ENCODE peak calls at places on chromosomes 13 and 19, in nine cellular contexts. R, N, O, I, G, S, W, M and D are unnamed samples.

GRCh38 chr19:9936151-9937000 is at the start of gene OLFM2:
- DNase-seq in R (peak; percentile 40), N (no peak), W (no peak), I (no peak), S (no peak), O (no peak), G (no peak), M (peak; percentile 69), D (peak; percentile 80)

GRCh38 chr19:518292-519231 is 11.3 kb downstream of the TPGS1 start:
- DNase-seq in I (no peak), M (no peak), W (no peak), N (no peak), R (peak; percentile 23), O (no peak), S (no peak), G (no peak), D (no peak)

GRCh38 chr13:49996951-49997895 is at the start of gene TRIM13:
- DNase-seq in S (peak; percentile 93), R (peak; percentile 88), O (peak; percentile 90), W (peak; percentile 82), I (peak; percentile 79), G (peak; percentile 65), N (peak; percentile 97), M (peak; percentile 90), D (peak; percentile 92)

GRCh38 chr13:97912139-97912535 is 41.3 kb upstream of the IPO5 start:
- DNase-seq in M (no peak), S (no peak), O (no peak), W (no peak), R (no peak), I (no peak), G (no peak), N (no peak), D (no peak)

GRCh38 chr13:114147803-114148520 is 15.5 kb upstream of the RASA3 start:
- DNase-seq in S (no peak), G (no peak), M (no peak), R (no peak), O (no peak), W (no peak), N (no peak), I (no peak), D (no peak)

GRCh38 chr13:79803939-79804487 is 323.1 kb downstream of the NDFIP2 start:
- DNase-seq in N (no peak), M (no peak), W (no peak), O (no peak), R (no peak), S (no peak), I (no peak), G (no peak), D (no peak)

GRCh38 chr13:45879666-45880065 is 28.1 kb upstream of the SIAH3 start:
- DNase-seq in R (peak; percentile 70), I (peak; percentile 41), S (peak; percentile 73), W (peak; percentile 84), N (no peak), G (no peak), M (no peak), O (no peak), D (no peak)

GRCh38 chr13:26168276-26168814 is 53.8 kb downstream of the RNF6 start:
- DNase-seq in I (no peak), S (no peak), G (no peak), W (no peak), M (no peak), O (no peak), N (no peak), R (no peak), D (no peak)

GRCh38 chr13:31765441-31765840 is 26.1 kb downstream of the RXFP2 start:
- DNase-seq in G (peak; percentile 55), M (no peak), N (no peak), O (no peak), W (no peak), S (no peak), I (no peak), R (no peak), D (no peak)

GRCh38 chr13:98537740-98538139 is 39.2 kb downstream of the STK24 start:
- DNase-seq in O (no peak), S (no peak), W (no peak), R (no peak), N (no peak), I (no peak), G (no peak), M (no peak), D (no peak)

GRCh38 chr19:55620410-55620809 is 4.0 kb downstream of the ZNF784 start:
- DNase-seq in O (no peak), N (no peak), G (no peak), I (no peak), M (no peak), W (no peak), R (no peak), S (no peak), D (no peak)

GRCh38 chr19:55619264-55619663 is 5.1 kb downstream of the ZNF784 start:
- DNase-seq in W (no peak), N (no peak), R (no peak), M (no peak), S (no peak), I (no peak), G (no peak), O (no peak), D (no peak)

GRCh38 chr19:55617426-55617825 is 6.9 kb downstream of the ZNF784 start:
- DNase-seq in N (no peak), M (no peak), W (no peak), R (no peak), I (no peak), O (no peak), S (no peak), G (no peak), D (no peak)

GRCh38 chr19:55616395-55616875 is 7.9 kb downstream of the ZNF784 start:
- DNase-seq in W (no peak), R (no peak), O (no peak), S (no peak), G (no peak), I (no peak), M (no peak), N (no peak), D (no peak)

DNA sequence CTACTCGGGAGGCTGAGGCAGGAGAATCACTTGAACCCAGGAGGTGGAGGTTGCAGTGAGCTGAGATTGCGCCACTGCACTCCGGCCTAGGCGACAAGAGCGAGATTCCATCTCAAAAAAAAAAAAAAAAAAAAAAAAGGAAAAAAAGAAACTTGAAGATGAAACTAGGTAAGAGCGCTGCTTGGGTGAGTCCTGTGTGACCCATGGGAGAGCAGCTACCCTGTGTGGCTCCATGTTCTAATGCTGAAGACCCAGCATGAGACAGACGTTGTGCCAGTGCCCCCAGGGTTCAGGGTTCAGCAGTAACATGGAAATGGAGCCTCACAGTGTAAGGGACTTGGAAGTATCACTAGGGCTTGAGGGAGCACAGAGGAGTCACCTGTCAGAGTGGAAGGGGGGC is 5.9 kb downstream of the ZNF784 start:
- DNase-seq in G (no peak), W (no peak), M (no peak), R (no peak), S (no peak), I (no peak), N (no peak), O (no peak), D (no peak)
- H3K27ac ChIP-seq in G (no peak overlapping the region), W (no peak overlapping the region), M (no peak overlapping the region), R (peak overlapping the region; percentile 50), S (no peak overlapping the region), I (no peak overlapping the region), N (no peak overlapping the region), O (peak overlapping the region; percentile 79), D (no peak overlapping the region)

GRCh38 chr13:48486362-48486761 is 46.5 kb downstream of the RCBTB2 start:
- DNase-seq in R (no peak), M (no peak), I (no peak), W (no peak), S (no peak), O (no peak), G (no peak), N (no peak), D (no peak)
- H3K9me3 ChIP-seq in R (no peaks in the 10 kb centered on the region), M (no peaks in the 10 kb centered on the region), I (no peaks in the 10 kb centered on the region), W (no peaks in the 10 kb centered on the region), S (no peaks in the 10 kb centered on the region), O (no peaks in the 10 kb centered on the region), G (no peaks in the 10 kb centered on the region), N (no peaks in the 10 kb centered on the region), D (no peaks in the 10 kb centered on the region)

DNA sequence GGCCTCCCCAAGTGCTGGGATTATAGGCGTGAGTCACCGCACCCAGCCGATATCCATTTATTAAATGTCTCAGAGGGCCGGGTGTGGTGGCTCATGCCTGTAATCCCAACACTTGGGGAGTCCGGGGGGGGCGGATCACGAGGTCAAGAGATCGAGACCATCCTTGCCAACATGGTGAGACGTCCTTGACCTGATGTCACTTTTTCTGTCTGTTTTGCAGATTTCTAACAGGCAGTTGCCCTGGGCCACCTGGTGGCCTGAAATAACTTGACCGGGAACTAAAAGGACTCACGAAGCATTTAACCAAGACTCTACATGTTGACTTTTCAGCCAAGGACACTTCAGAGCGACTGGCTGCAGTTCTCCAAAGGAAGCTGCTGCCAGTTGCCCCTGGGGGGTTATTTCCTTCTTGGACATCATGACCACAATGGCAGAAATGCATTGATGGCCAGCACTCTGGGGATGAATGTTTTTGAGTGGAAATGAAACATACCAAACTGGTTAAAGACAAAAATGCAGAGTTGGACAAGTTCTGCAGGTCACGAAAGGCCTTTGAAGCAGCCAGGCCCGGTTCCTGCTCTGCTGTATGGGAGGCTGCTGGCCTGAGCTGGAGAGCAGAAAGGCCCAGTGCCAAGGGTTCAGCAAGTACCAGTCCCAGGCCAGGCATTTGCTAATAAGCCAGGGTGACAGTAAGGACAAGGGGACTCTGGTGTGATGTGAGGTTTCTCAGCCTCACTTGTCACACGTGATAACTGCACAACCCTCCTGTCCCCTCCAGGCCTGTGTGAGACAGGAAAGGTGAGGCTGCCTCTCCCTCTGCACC is 8.3 kb downstream of the ZNF837 start:
- DNase-seq in G (no peak), M (peak; percentile 32), W (peak; percentile 60), S (peak; percentile 63), N (no peak), O (no peak), I (peak; percentile 35), R (no peak), D (no peak)
- TF ChIP-seq CTCF in G (peak; percentile 20), M (no peak), W (no peak), S (no peak), N (no peak), O (no peak), I (peak; percentile 52), R (no peak), D (no peak)

GRCh38 chr13:76854209-76854608 is 32.0 kb downstream of the KCTD12 start:
- DNase-seq in R (no peak), W (no peak), O (no peak), N (no peak), G (no peak), S (no peak), M (no peak), I (no peak), D (no peak)

GRCh38 chr13:76854894-76855293 is 31.3 kb downstream of the KCTD12 start:
- DNase-seq in I (peak; percentile 62), W (no peak), O (no peak), G (no peak), R (no peak), M (no peak), S (no peak), N (no peak), D (no peak)

GRCh38 chr13:76852991-76853390 is 33.2 kb downstream of the KCTD12 start:
- DNase-seq in M (no peak), N (no peak), W (peak; percentile 48), I (peak; percentile 82), R (no peak), S (no peak), G (no peak), O (no peak), D (no peak)

GRCh38 chr13:76856141-76856571 is 30.0 kb downstream of the KCTD12 start:
- DNase-seq in N (no peak), G (no peak), O (no peak), M (no peak), S (no peak), W (no peak), R (no peak), I (peak; percentile 40), D (peak; percentile 17)

GRCh38 chr13:76853481-76853880 is 32.7 kb downstream of the KCTD12 start:
- DNase-seq in M (no peak), G (no peak), R (no peak), O (no peak), W (no peak), N (no peak), S (no peak), I (peak; percentile 65), D (no peak)
- H3K27ac ChIP-seq in M (no peak overlapping the region), G (no peak overlapping the region), R (no peak overlapping the region), O (peak overlapping the region; percentile 2), W (peak overlapping the region; percentile 24), N (no peak overlapping the region), S (no peak overlapping the region), I (peak overlapping the region; percentile 83), D (no peak overlapping the region)